ENCODE peak calls at places on chromosomes 1 and 21, in eight cellular contexts. L is AG10803, E is cardiac fibroblast, A is pancreas, J is IMR-90, H is bronchial epithelial cell, G is right lobe of liver, N is ascending aorta. S is an unnamed sample.

GRCh38 chr1:220786337-220787068 is at the start of gene MTARC1:
- DNase-seq in L (peak; percentile 33), E (peak; percentile 38), A (peak; percentile 90), J (no peak), H (no peak), G (peak; percentile 97), N (no peak), S (no peak)

GRCh38 chr1:1118011-1118892 is 2.4 kb upstream of the C1orf159 start:
- DNase-seq in L (no peak), E (no peak), A (peak; percentile 70), J (no peak), H (no peak), G (peak; percentile 54), N (no peak), S (no peak)

GRCh38 chr1:213973129-213973528 is 14.6 kb upstream of the PROX1 start:
- DNase-seq in L (no peak), E (no peak), A (no peak), J (no peak), H (peak; percentile 62), G (no peak), N (no peak), S (no peak)

GRCh38 chr1:29290414-29290980 is 54.2 kb downstream of the PTPRU start:
- DNase-seq in L (peak; percentile 27), E (no peak), A (no peak), J (peak; percentile 38), H (no peak), G (no peak), N (no peak), S (no peak)

GRCh38 chr1:214476229-214476957 is 75.0 kb downstream of the PTPN14 start:
- DNase-seq in L (no peak), E (peak; percentile 54), A (no peak), J (no peak), H (peak; percentile 83), G (no peak), N (no peak), S (no peak)

GRCh38 chr1:67957026-67957425 is 93.4 kb downstream of the DIRAS3 start:
- DNase-seq in L (peak; percentile 56), E (no peak), A (no peak), J (peak; percentile 50), H (no peak), G (no peak), N (no peak), S (no peak)

GRCh38 chr1:200139661-200140250 is 112.2 kb downstream of the NR5A2 start:
- DNase-seq in L (peak; percentile 77), E (peak; percentile 79), A (no peak), J (peak; percentile 68), H (peak; percentile 63), G (no peak), N (no peak), S (no peak)

GRCh38 chr1:63073530-63074306 is 248.6 kb upstream of the FOXD3 start:
- DNase-seq in L (no peak), E (no peak), A (peak; percentile 44), J (no peak), H (no peak), G (no peak), N (no peak), S (no peak)

GRCh38 chr1:207259391-207259790 is 62.1 kb upstream of the CD55 start:
- DNase-seq in L (peak; percentile 48), E (peak; percentile 61), A (no peak), J (peak; percentile 19), H (peak; percentile 44), G (no peak), N (no peak), S (no peak)

GRCh38 chr1:111952258-111952657 is 37.2 kb downstream of the KCND3 start:
- DNase-seq in L (no peak), E (no peak), A (no peak), J (no peak), H (peak; percentile 83), G (no peak), N (no peak), S (no peak)

GRCh38 chr1:156337888-156338179 is 258 bp downstream of the CCT3 start:
- DNase-seq in L (no peak), E (no peak), A (no peak), J (no peak), H (no peak), G (no peak), N (no peak), S (peak; percentile 0)

GRCh38 chr1:24233684-24234600 is 46.9 kb upstream of the IFNLR1 start:
- DNase-seq in L (no peak), E (no peak), A (no peak), J (peak; percentile 6), H (no peak), G (no peak), N (no peak), S (no peak)

GRCh38 chr21:44288251-44289110 is 2.8 kb downstream of the AIRE start:
- DNase-seq in L (no peak), E (no peak), A (peak; percentile 55), J (no peak), H (no peak), G (no peak), N (no peak), S (no peak)

GRCh38 chr1:183247066-183247465 is 61.0 kb downstream of the LAMC2 start:
- DNase-seq in L (no peak), E (no peak), A (no peak), J (no peak), H (no peak), G (no peak), N (no peak), S (no peak)

GRCh38 chr1:5729636-5730145 is 262.5 kb downstream of the NPHP4 start:
- DNase-seq in L (no peak), E (no peak), A (no peak), J (no peak), H (no peak), G (peak; percentile 22), N (no peak), S (no peak)

GRCh38 chr1:166875302-166875733 is 746 bp downstream of the TADA1 start:
- DNase-seq in L (no peak), E (no peak), A (no peak), J (no peak), H (no peak), G (no peak), N (no peak), S (no peak)

GRCh38 chr1:166875734-166876539 is at the start of gene TADA1:
- DNase-seq in L (peak; percentile 98), E (peak; percentile 99), A (peak; percentile 98), J (peak; percentile 96), H (peak; percentile 93), G (peak; percentile 99), N (peak; percentile 93), S (peak; percentile 68)

GRCh38 chr1:166874464-166874863 is 1.6 kb downstream of the TADA1 start:
- DNase-seq in L (no peak), E (no peak), A (no peak), J (no peak), H (no peak), G (peak; percentile 68), N (no peak), S (no peak)

GRCh38 chr1:166870584-166870983 is 5.5 kb downstream of the TADA1 start:
- DNase-seq in L (no peak), E (no peak), A (no peak), J (no peak), H (no peak), G (peak; percentile 74), N (no peak), S (no peak)

GRCh38 chr1:166876540-166876838 is 425 bp upstream of the TADA1 start:
- DNase-seq in L (no peak), E (no peak), A (no peak), J (no peak), H (no peak), G (no peak), N (no peak), S (no peak)
- TF ChIP-seq CTCF in L (peak; percentile 26), E (peak; percentile 32), A (no peak), J (no peak), H (peak; percentile 16), G (peak; percentile 21), N (no peak), S (peak; percentile 11)

DNA sequence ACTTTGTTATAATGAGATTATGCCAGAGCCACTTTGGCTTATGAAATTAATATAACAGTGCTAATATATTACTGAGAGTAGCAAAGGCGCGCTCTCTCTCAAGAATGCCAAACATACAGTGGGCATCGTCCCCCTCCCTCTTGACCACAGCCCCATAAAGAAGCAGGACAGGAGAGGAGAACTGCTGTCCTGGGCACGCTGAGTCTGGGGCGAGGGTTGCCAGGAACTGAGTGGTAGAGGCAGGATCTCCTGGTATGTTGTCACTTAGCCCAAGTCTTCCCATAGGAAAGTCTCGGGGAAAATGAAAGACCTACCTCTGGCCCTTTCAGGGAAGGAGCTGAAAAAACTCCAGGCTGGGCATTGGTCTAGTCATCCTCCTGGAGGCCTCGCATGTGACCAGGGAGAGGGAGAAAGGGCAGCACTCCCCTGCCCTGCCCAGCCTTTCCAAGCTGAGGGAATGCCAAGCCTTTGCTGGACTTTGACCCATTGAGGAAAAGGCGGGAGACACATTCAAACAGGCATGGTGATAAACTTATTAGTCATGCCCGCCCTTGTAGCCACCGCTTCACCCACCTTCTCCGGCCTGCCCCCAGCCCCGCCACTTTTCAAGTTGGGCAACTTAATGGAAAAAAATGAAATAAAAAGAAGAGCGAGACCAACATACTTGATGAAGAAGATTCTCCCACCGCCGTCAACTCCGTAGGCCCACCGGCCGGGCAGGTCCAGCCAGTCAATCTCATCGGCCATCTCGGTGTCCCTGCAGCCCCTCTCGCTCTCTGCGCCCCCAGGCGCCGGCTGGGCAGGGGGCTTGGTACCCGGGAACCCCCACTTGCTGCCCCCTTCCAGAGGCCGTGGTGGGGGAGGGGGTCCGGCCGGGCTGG is 17.4 kb upstream of the PLEKHA6 start:
- DNase-seq in L (no peak), E (no peak), A (peak; percentile 91), J (no peak), H (no peak), G (peak; percentile 86), N (no peak), S (peak; percentile 63)
- H3K4me3 ChIP-seq in L (no peak overlapping the region), E (peak overlapping the region; percentile 18), A (peak overlapping the region; percentile 54), J (no peak overlapping the region), H (peak overlapping the region; percentile 42), G (peak overlapping the region; percentile 53), N (peak overlapping the region; percentile 64), S (peak overlapping the region; percentile 90)

GRCh38 chr1:223363856-223364684 is at the start of gene SUSD4:
- DNase-seq in L (no peak), E (no peak), A (peak; percentile 88), J (no peak), H (no peak), G (peak; percentile 60), N (no peak), S (no peak)

GRCh38 chr1:223363057-223363855 is 720 bp downstream of the SUSD4 start:
- DNase-seq in L (peak; percentile 41), E (peak; percentile 17), A (peak; percentile 79), J (peak; percentile 26), H (no peak), G (no peak), N (no peak), S (no peak)

GRCh38 chr1:223364685-223365382 is 858 bp upstream of the SUSD4 start:
- DNase-seq in L (no peak), E (no peak), A (peak; percentile 84), J (no peak), H (peak; percentile 9), G (no peak), N (no peak), S (no peak)
- TF ChIP-seq CTCF in L (no peak), E (no peak), A (no peak), J (no peak), H (no peak), G (no peak), N (no peak), S (no peak)

DNA sequence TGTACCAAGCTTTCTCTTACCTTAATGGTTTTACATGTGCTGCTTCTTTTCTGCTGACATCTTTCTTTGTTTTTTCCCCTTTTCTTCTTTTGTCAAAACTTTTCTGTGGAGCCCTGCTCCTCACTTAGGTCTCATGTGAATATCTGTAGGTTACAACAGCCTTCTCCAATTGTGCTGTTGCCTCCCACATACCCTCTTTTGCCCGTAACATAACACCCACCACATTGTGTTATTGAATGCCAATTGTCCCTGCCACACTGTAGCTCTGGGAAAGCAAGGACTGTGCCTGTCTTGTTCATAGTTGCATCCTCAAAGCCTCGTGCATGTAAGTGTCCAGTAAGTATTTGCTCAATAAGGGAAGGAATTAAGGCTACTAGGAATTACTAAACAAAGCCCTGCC is 46.3 kb upstream of the AKT3 start:
- DNase-seq in L (no peak), E (no peak), A (no peak), J (no peak), H (no peak), G (no peak), N (no peak), S (no peak)
- H3K4me3 ChIP-seq in L (no peak overlapping the region), E (no peak overlapping the region), A (no peak overlapping the region), J (no peak overlapping the region), H (no peak overlapping the region), G (no peak overlapping the region), N (no peak overlapping the region), S (no peak overlapping the region)